ENCODE peak calls at places on chromosomes 7 and 10, in four cellular contexts. One of them, this sample, is unnamed.

GRCh38 chr7:132759482-132760240 is 183.4 kb upstream of the PLXNA4 start:
- DNase-seq in tibial nerve: no peak
- DNase-seq in right lobe of liver: peak; percentile 55
- DNase-seq in ovary: no peak
- DNase-seq in this sample: no peak

GRCh38 chr7:83594076-83594475 is 54.9 kb downstream of the SEMA3E start:
- DNase-seq in tibial nerve: no peak
- DNase-seq in right lobe of liver: no peak
- DNase-seq in ovary: no peak
- DNase-seq in this sample: no peak

GRCh38 chr10:29540016-29540415 is 94.8 kb downstream of the SVIL start:
- DNase-seq in tibial nerve: no peak
- DNase-seq in right lobe of liver: no peak
- DNase-seq in ovary: no peak
- DNase-seq in this sample: no peak

GRCh38 chr10:95264227-95265051 is 26.4 kb downstream of the PDLIM1 start:
- DNase-seq in tibial nerve: no peak
- DNase-seq in right lobe of liver: no peak
- DNase-seq in ovary: no peak
- DNase-seq in this sample: no peak

GRCh38 chr7:28998110-28998509 is 40.0 kb upstream of the TRIL start:
- DNase-seq in tibial nerve: no peak
- DNase-seq in right lobe of liver: no peak
- DNase-seq in ovary: no peak
- DNase-seq in this sample: no peak

GRCh38 chr10:23158370-23158769 is 33.7 kb upstream of the PTF1A start:
- DNase-seq in tibial nerve: no peak
- DNase-seq in right lobe of liver: no peak
- DNase-seq in ovary: no peak
- DNase-seq in this sample: peak; percentile 28

GRCh38 chr7:69208848-69209247 is 389.4 kb upstream of the AUTS2 start:
- DNase-seq in tibial nerve: no peak
- DNase-seq in right lobe of liver: no peak
- DNase-seq in ovary: no peak
- DNase-seq in this sample: no peak

GRCh38 chr10:77507313-77507712 is 130.3 kb downstream of the KCNMA1 start:
- DNase-seq in tibial nerve: no peak
- DNase-seq in right lobe of liver: no peak
- DNase-seq in ovary: no peak
- DNase-seq in this sample: no peak

GRCh38 chr10:121217331-121217730 is 366.2 kb downstream of the WDR11 start:
- DNase-seq in tibial nerve: no peak
- DNase-seq in right lobe of liver: no peak
- DNase-seq in ovary: no peak
- DNase-seq in this sample: no peak

GRCh38 chr7:44891372-44891771 is 6.0 kb upstream of the PURB start:
- DNase-seq in tibial nerve: no peak
- DNase-seq in right lobe of liver: no peak
- DNase-seq in ovary: no peak
- DNase-seq in this sample: no peak

GRCh38 chr10:17009228-17009700 is 120.3 kb downstream of the CUBN start:
- DNase-seq in tibial nerve: no peak
- DNase-seq in right lobe of liver: no peak
- DNase-seq in ovary: no peak
- DNase-seq in this sample: no peak

GRCh38 chr7:44673324-44673723 is 66.9 kb downstream of the OGDH start:
- DNase-seq in tibial nerve: no peak
- DNase-seq in right lobe of liver: no peak
- DNase-seq in ovary: no peak
- DNase-seq in this sample: no peak

GRCh38 chr7:35420657-35421056 is 166.8 kb upstream of the TBX20 start:
- DNase-seq in tibial nerve: no peak
- DNase-seq in right lobe of liver: no peak
- DNase-seq in ovary: no peak
- DNase-seq in this sample: no peak

GRCh38 chr10:80599424-80599847 is 61.7 kb downstream of the SH2D4B start:
- DNase-seq in tibial nerve: no peak
- DNase-seq in right lobe of liver: no peak
- DNase-seq in ovary: no peak
- DNase-seq in this sample: peak; percentile 75

GRCh38 chr7:47249361-47249760 is 332.6 kb downstream of the TNS3 start:
- DNase-seq in tibial nerve: no peak
- DNase-seq in right lobe of liver: no peak
- DNase-seq in ovary: no peak
- DNase-seq in this sample: no peak

GRCh38 chr10:79981673-79982485 is 33.0 kb upstream of the SFTPD start:
- DNase-seq in tibial nerve: no peak
- DNase-seq in right lobe of liver: peak; percentile 82
- DNase-seq in ovary: peak; percentile 28
- DNase-seq in this sample: peak; percentile 57

GRCh38 chr10:5434017-5434753 is 21.8 kb downstream of the NET1 start:
- DNase-seq in tibial nerve: no peak
- DNase-seq in right lobe of liver: no peak
- DNase-seq in ovary: no peak
- DNase-seq in this sample: no peak

GRCh38 chr10:90968448-90969086 is 47.7 kb upstream of the ANKRD1 start:
- DNase-seq in tibial nerve: no peak
- DNase-seq in right lobe of liver: no peak
- DNase-seq in ovary: no peak
- DNase-seq in this sample: no peak

GRCh38 chr7:128937647-128938523 is at the start of gene IRF5:
- DNase-seq in tibial nerve: no peak
- DNase-seq in right lobe of liver: peak; percentile 89
- DNase-seq in ovary: no peak
- DNase-seq in this sample: peak; percentile 41

GRCh38 chr7:75762350-75762917 is 9.6 kb downstream of the CCL26 start:
- DNase-seq in tibial nerve: no peak
- DNase-seq in right lobe of liver: no peak
- DNase-seq in ovary: no peak
- DNase-seq in this sample: no peak

GRCh38 chr7:51292596-51292995 is 24.0 kb downstream of the COBL start:
- DNase-seq in tibial nerve: no peak
- DNase-seq in right lobe of liver: no peak
- DNase-seq in ovary: no peak
- DNase-seq in this sample: no peak

GRCh38 chr10:59907918-59908807 is 1.8 kb upstream of the CCDC6 start:
- DNase-seq in tibial nerve: peak; percentile 33
- DNase-seq in right lobe of liver: no peak
- DNase-seq in ovary: peak; percentile 44
- DNase-seq in this sample: no peak
- H3K4me3 ChIP-seq in tibial nerve: peak overlapping the region; percentile 95
- H3K4me3 ChIP-seq in right lobe of liver: peak overlapping the region; percentile 24
- H3K4me3 ChIP-seq in ovary: peak overlapping the region; percentile 95
- H3K4me3 ChIP-seq in this sample: no peak overlapping the region

GRCh38 chr7:90648834-90649233 is 52.7 kb downstream of the CDK14 start:
- DNase-seq in tibial nerve: no peak
- DNase-seq in right lobe of liver: no peak
- DNase-seq in ovary: no peak
- DNase-seq in this sample: no peak

GRCh38 chr7:90642978-90643377 is 46.9 kb downstream of the CDK14 start:
- DNase-seq in tibial nerve: no peak
- DNase-seq in right lobe of liver: no peak
- DNase-seq in ovary: no peak
- DNase-seq in this sample: no peak

GRCh38 chr7:90648107-90648506 is 52.0 kb downstream of the CDK14 start:
- DNase-seq in tibial nerve: no peak
- DNase-seq in right lobe of liver: no peak
- DNase-seq in ovary: no peak
- DNase-seq in this sample: no peak

GRCh38 chr7:90645784-90646183 is 49.7 kb downstream of the CDK14 start:
- DNase-seq in tibial nerve: no peak
- DNase-seq in right lobe of liver: no peak
- DNase-seq in ovary: no peak
- DNase-seq in this sample: peak; percentile 76
- H3K9me3 ChIP-seq in tibial nerve: no peaks in the 10 kb centered on the region
- H3K9me3 ChIP-seq in right lobe of liver: no peaks in the 10 kb centered on the region
- H3K9me3 ChIP-seq in ovary: no peaks in the 10 kb centered on the region
- H3K9me3 ChIP-seq in this sample: peaks cover 7% of the 10 kb centered on the region

DNA sequence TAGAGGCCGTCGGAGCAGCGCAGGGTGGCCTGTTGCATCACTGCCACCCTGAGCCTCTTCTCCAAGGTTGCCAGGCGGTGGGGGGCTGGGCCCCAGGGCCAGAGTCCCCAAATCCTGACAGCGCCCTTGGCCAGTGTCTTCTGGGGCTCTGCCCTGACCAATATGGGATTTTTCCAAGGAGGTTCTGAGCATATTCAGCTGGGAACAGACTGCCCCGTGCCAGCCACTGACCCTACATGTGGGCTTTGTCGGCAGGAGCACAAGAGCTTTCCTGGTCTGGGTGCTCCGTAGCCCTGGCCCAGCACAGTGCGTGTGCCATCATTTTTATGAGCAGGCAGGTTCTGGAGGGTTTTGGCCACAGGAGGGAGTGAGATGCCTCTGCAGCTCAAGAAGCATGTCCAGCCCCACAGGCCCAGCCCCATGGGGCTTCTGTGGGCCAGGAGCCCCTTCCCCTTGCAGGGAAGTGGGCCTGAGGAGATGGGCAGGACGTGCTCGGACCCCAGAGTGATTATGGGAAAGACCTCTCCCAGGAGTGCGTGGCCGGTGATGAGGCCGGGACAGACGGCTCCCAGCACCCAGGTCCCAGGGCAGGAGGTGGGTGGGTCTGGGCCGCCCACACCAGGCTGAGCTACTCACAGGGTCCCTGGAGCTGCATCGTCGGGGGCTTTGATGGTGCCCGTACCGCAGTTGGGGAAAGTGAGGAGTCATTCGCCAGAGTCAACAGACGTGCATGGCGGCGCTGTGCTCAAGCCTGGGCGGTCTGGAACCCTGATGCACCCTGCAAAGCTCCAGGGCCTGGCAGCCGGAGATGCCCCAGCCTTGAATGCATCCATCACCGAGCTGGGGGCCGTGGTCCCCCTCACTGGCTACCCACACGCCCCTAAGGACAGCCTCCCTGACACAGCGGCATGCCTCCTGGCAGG is 66.6 kb downstream of the PWWP2B start:
- DNase-seq in tibial nerve: no peak
- DNase-seq in right lobe of liver: peak; percentile 54
- DNase-seq in ovary: peak; percentile 39
- DNase-seq in this sample: no peak
- TF ChIP-seq CTCF in tibial nerve: peak; percentile 9
- TF ChIP-seq CTCF in right lobe of liver: no peak
- TF ChIP-seq CTCF in ovary: no peak
- TF ChIP-seq CTCF in this sample: peak; percentile 50

GRCh38 chr10:43448742-43449141 is 11.8 kb downstream of the ZNF487 start:
- DNase-seq in tibial nerve: no peak
- DNase-seq in right lobe of liver: no peak
- DNase-seq in ovary: no peak
- DNase-seq in this sample: no peak

GRCh38 chr10:43458227-43458626 is 21.3 kb downstream of the ZNF487 start:
- DNase-seq in tibial nerve: no peak
- DNase-seq in right lobe of liver: no peak
- DNase-seq in ovary: no peak
- DNase-seq in this sample: no peak

GRCh38 chr10:43453266-43453831 is 16.4 kb downstream of the ZNF487 start:
- DNase-seq in tibial nerve: no peak
- DNase-seq in right lobe of liver: no peak
- DNase-seq in ovary: no peak
- DNase-seq in this sample: no peak

GRCh38 chr10:43452356-43452914 is 15.5 kb downstream of the ZNF487 start:
- DNase-seq in tibial nerve: no peak
- DNase-seq in right lobe of liver: no peak
- DNase-seq in ovary: no peak
- DNase-seq in this sample: no peak
- H3K4me3 ChIP-seq in tibial nerve: no peak overlapping the region
- H3K4me3 ChIP-seq in right lobe of liver: no peak overlapping the region
- H3K4me3 ChIP-seq in ovary: no peak overlapping the region
- H3K4me3 ChIP-seq in this sample: no peak overlapping the region

GRCh38 chr7:138125598-138126111 is 49.4 kb downstream of the AKR1D1 start:
- DNase-seq in tibial nerve: no peak
- DNase-seq in right lobe of liver: no peak
- DNase-seq in ovary: no peak
- DNase-seq in this sample: no peak
- H3K9me3 ChIP-seq in tibial nerve: no peaks in the 10 kb centered on the region
- H3K9me3 ChIP-seq in right lobe of liver: no peaks in the 10 kb centered on the region
- H3K9me3 ChIP-seq in ovary: no peaks in the 10 kb centered on the region
- H3K9me3 ChIP-seq in this sample: no peaks in the 10 kb centered on the region

DNA sequence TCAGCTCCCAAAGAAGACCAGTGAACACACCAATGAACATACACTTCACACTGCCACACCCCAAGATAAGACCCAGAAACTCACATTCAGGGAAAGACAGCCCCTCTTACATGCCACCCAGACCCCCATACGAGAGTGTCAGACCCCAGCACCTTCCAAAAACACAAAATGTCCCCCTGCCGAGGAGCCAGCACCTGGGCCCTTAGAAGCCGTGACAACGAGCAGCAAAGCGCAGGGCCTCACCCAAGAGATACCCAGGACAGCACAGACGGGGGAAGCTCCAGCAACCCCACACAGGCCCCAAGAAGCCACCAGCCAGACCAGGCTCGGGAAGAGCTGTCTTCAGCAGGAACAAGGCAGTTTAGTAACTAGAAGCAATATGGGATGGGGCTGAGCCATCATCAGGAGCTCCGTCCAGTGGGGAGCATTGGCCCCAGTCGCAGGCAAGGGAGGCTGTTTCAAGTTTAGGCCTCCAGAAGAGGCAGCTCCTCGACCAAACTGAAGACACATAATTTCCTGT is 243.6 kb downstream of the PTPRN2 start:
- DNase-seq in tibial nerve: no peak
- DNase-seq in right lobe of liver: no peak
- DNase-seq in ovary: no peak
- DNase-seq in this sample: no peak
- TF ChIP-seq CTCF in tibial nerve: no peak
- TF ChIP-seq CTCF in right lobe of liver: no peak
- TF ChIP-seq CTCF in ovary: no peak
- TF ChIP-seq CTCF in this sample: no peak

GRCh38 chr10:122373713-122374112 is 795 bp upstream of the PLEKHA1 start:
- DNase-seq in tibial nerve: no peak
- DNase-seq in right lobe of liver: no peak
- DNase-seq in ovary: peak; percentile 26
- DNase-seq in this sample: no peak

GRCh38 chr10:122374859-122375721 is 582 bp downstream of the PLEKHA1 start:
- DNase-seq in tibial nerve: no peak
- DNase-seq in right lobe of liver: peak; percentile 82
- DNase-seq in ovary: peak; percentile 73
- DNase-seq in this sample: peak; percentile 53

GRCh38 chr10:122375761-122376160 is 1.3 kb downstream of the PLEKHA1 start:
- DNase-seq in tibial nerve: no peak
- DNase-seq in right lobe of liver: no peak
- DNase-seq in ovary: no peak
- DNase-seq in this sample: no peak

GRCh38 chr10:122373108-122373507 is 1.4 kb upstream of the PLEKHA1 start:
- DNase-seq in tibial nerve: no peak
- DNase-seq in right lobe of liver: no peak
- DNase-seq in ovary: no peak
- DNase-seq in this sample: no peak

GRCh38 chr10:122374246-122374858 is at the start of gene PLEKHA1:
- DNase-seq in tibial nerve: peak; percentile 88
- DNase-seq in right lobe of liver: peak; percentile 97
- DNase-seq in ovary: peak; percentile 94
- DNase-seq in this sample: peak; percentile 95
- H3K4me3 ChIP-seq in tibial nerve: peak within 1 kb of the TSS; percentile 86
- H3K4me3 ChIP-seq in right lobe of liver: peak within 1 kb of the TSS; percentile 78
- H3K4me3 ChIP-seq in ovary: peak within 1 kb of the TSS; percentile 88
- H3K4me3 ChIP-seq in this sample: peak within 1 kb of the TSS; percentile 92